ENCODE peak calls at places on chromosome 19, in four cellular contexts. One of them, this sample, is unnamed.

GRCh38 chr19:18896421-18896841 is 473 bp upstream of the CERS1 start:
- DNase-seq in sigmoid colon: no peak
- DNase-seq in SJSA1: no peak
- DNase-seq in cardiac fibroblast: no peak
- DNase-seq in this sample: no peak

GRCh38 chr19:16896098-16896912 is 7.5 kb downstream of the F2RL3 start:
- DNase-seq in cardiac fibroblast: no peak
- DNase-seq in sigmoid colon: no peak
- DNase-seq in SJSA1: peak; percentile 35
- DNase-seq in this sample: no peak

GRCh38 chr19:18384775-18385174 is 1.2 kb upstream of the GDF15 start:
- DNase-seq in SJSA1: no peak
- DNase-seq in cardiac fibroblast: no peak
- DNase-seq in sigmoid colon: no peak
- DNase-seq in this sample: no peak

GRCh38 chr19:33772858-33773180 is 23.9 kb upstream of the KCTD15 start:
- DNase-seq in SJSA1: no peak
- DNase-seq in cardiac fibroblast: no peak
- DNase-seq in sigmoid colon: no peak
- DNase-seq in this sample: no peak

GRCh38 chr19:20999731-21000352 is 20.6 kb upstream of the ZNF430 start:
- DNase-seq in SJSA1: peak; percentile 15
- DNase-seq in sigmoid colon: peak; percentile 91
- DNase-seq in cardiac fibroblast: peak; percentile 83
- DNase-seq in this sample: peak; percentile 66

GRCh38 chr19:38304866-38305429 is 897 bp downstream of the C19orf33 start:
- DNase-seq in SJSA1: no peak
- DNase-seq in cardiac fibroblast: peak; percentile 59
- DNase-seq in sigmoid colon: no peak
- DNase-seq in this sample: no peak

GRCh38 chr19:14361824-14362223 is 19.4 kb upstream of the ADGRE5 start:
- DNase-seq in cardiac fibroblast: peak; percentile 65
- DNase-seq in SJSA1: peak; percentile 32
- DNase-seq in sigmoid colon: no peak
- DNase-seq in this sample: peak; percentile 48

GRCh38 chr19:53977991-53978731 is 13.3 kb upstream of the CACNG6 start:
- DNase-seq in SJSA1: peak; percentile 57
- DNase-seq in sigmoid colon: no peak
- DNase-seq in cardiac fibroblast: peak; percentile 97
- DNase-seq in this sample: peak; percentile 98

GRCh38 chr19:49196527-49197240 is 39.1 kb downstream of the TRPM4 start:
- DNase-seq in cardiac fibroblast: no peak
- DNase-seq in SJSA1: no peak
- DNase-seq in sigmoid colon: peak; percentile 70
- DNase-seq in this sample: no peak

GRCh38 chr19:35901854-35902661 is at the start of gene HCST:
- DNase-seq in SJSA1: no peak
- DNase-seq in sigmoid colon: no peak
- DNase-seq in cardiac fibroblast: no peak
- DNase-seq in this sample: peak; percentile 65

GRCh38 chr19:16876904-16877361 is 11.9 kb upstream of the F2RL3 start:
- DNase-seq in SJSA1: no peak
- DNase-seq in sigmoid colon: no peak
- DNase-seq in cardiac fibroblast: peak; percentile 9
- DNase-seq in this sample: no peak

GRCh38 chr19:50724522-50725217 is 1.5 kb downstream of the CLEC11A start:
- DNase-seq in cardiac fibroblast: peak; percentile 100
- DNase-seq in sigmoid colon: peak; percentile 100
- DNase-seq in SJSA1: peak; percentile 46
- DNase-seq in this sample: peak; percentile 99

GRCh38 chr19:5893907-5894703 is 9.5 kb downstream of the NDUFA11 start:
- DNase-seq in SJSA1: no peak
- DNase-seq in sigmoid colon: no peak
- DNase-seq in cardiac fibroblast: no peak
- DNase-seq in this sample: no peak

GRCh38 chr19:13262450-13262849 is 112.2 kb downstream of the IER2 start:
- DNase-seq in cardiac fibroblast: peak; percentile 71
- DNase-seq in SJSA1: peak; percentile 39
- DNase-seq in sigmoid colon: no peak
- DNase-seq in this sample: peak; percentile 74

GRCh38 chr19:49453757-49454248 is 778 bp downstream of the ALDH16A1 start:
- DNase-seq in sigmoid colon: no peak
- DNase-seq in cardiac fibroblast: no peak
- DNase-seq in SJSA1: no peak
- DNase-seq in this sample: no peak

GRCh38 chr19:31352296-31352781 is 3.1 kb upstream of the TSHZ3 start:
- DNase-seq in cardiac fibroblast: no peak
- DNase-seq in SJSA1: no peak
- DNase-seq in sigmoid colon: no peak
- DNase-seq in this sample: no peak

GRCh38 chr19:18736415-18737336 is 53.2 kb downstream of the CRTC1 start:
- DNase-seq in sigmoid colon: no peak
- DNase-seq in cardiac fibroblast: no peak
- DNase-seq in SJSA1: no peak
- DNase-seq in this sample: no peak

GRCh38 chr19:30662211-30662861 is 290.2 kb downstream of the ZNF536 start:
- DNase-seq in cardiac fibroblast: no peak
- DNase-seq in sigmoid colon: no peak
- DNase-seq in SJSA1: peak; percentile 69
- DNase-seq in this sample: no peak

GRCh38 chr19:49441210-49441959 is at the start of gene SLC17A7:
- DNase-seq in sigmoid colon: peak; percentile 86
- DNase-seq in cardiac fibroblast: no peak
- DNase-seq in SJSA1: no peak
- DNase-seq in this sample: no peak

GRCh38 chr19:47613165-47614146 is 4.5 kb downstream of the BICRA start:
- DNase-seq in SJSA1: peak; percentile 89
- DNase-seq in cardiac fibroblast: peak; percentile 84
- DNase-seq in sigmoid colon: peak; percentile 74
- DNase-seq in this sample: peak; percentile 83

GRCh38 chr19:29273000-29273691 is 60.2 kb upstream of the UQCRFS1 start:
- DNase-seq in cardiac fibroblast: no peak
- DNase-seq in SJSA1: no peak
- DNase-seq in sigmoid colon: peak; percentile 17
- DNase-seq in this sample: no peak

GRCh38 chr19:47107953-47108746 is 5.4 kb downstream of the ZC3H4 start:
- DNase-seq in sigmoid colon: no peak
- DNase-seq in cardiac fibroblast: peak; percentile 45
- DNase-seq in SJSA1: peak; percentile 22
- DNase-seq in this sample: peak; percentile 43

GRCh38 chr19:18783958-18784785 is 6.9 kb downstream of the COMP start:
- DNase-seq in SJSA1: no peak
- DNase-seq in cardiac fibroblast: no peak
- DNase-seq in sigmoid colon: no peak
- DNase-seq in this sample: no peak

GRCh38 chr19:15159251-15159650 is 41.5 kb downstream of the NOTCH3 start:
- DNase-seq in sigmoid colon: no peak
- DNase-seq in cardiac fibroblast: peak; percentile 15
- DNase-seq in SJSA1: no peak
- DNase-seq in this sample: no peak

GRCh38 chr19:31974941-31975340 is 370.5 kb upstream of the ZNF507 start:
- DNase-seq in sigmoid colon: no peak
- DNase-seq in SJSA1: no peak
- DNase-seq in cardiac fibroblast: no peak
- DNase-seq in this sample: no peak

GRCh38 chr19:33622809-33623511 is 1.2 kb downstream of the CHST8 start:
- DNase-seq in SJSA1: no peak
- DNase-seq in sigmoid colon: no peak
- DNase-seq in cardiac fibroblast: no peak
- DNase-seq in this sample: no peak

GRCh38 chr19:22526661-22527272 is 104.6 kb upstream of the ZNF98 start:
- DNase-seq in sigmoid colon: no peak
- DNase-seq in SJSA1: no peak
- DNase-seq in cardiac fibroblast: no peak
- DNase-seq in this sample: no peak

DNA sequence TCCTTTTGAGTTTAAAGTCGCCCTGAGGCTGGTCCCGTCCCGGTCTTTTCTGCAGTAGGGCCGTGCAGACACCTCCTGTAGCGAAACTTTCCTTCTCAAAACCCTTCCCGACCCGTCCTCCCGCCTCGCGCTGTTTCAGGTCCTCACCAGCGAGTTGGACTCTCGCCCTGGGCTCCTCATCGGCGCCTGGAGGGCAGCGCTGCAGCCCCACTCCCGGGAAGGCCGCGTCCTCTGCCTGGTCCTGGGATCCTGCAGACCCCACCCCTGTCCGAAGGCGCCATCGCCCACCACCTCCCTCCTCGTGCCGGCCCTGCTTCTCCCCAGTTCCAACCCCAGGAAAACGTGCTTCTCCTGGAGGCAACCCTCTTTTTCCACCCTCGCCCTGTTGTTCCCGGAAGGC is 15.0 kb downstream of the ZNF701 start:
- DNase-seq in SJSA1: no peak
- DNase-seq in sigmoid colon: no peak
- DNase-seq in cardiac fibroblast: no peak
- DNase-seq in this sample: no peak
- H3K4me3 ChIP-seq in SJSA1: no peak overlapping the region
- H3K4me3 ChIP-seq in sigmoid colon: no peak overlapping the region
- H3K4me3 ChIP-seq in cardiac fibroblast: no peak overlapping the region
- H3K4me3 ChIP-seq in this sample: no peak overlapping the region

GRCh38 chr19:52188822-52189744 is 769 bp upstream of the PPP2R1A start:
- DNase-seq in sigmoid colon: peak; percentile 93
- DNase-seq in SJSA1: no peak
- DNase-seq in cardiac fibroblast: no peak
- DNase-seq in this sample: no peak

GRCh38 chr19:52190679-52191293 is 934 bp downstream of the PPP2R1A start:
- DNase-seq in SJSA1: no peak
- DNase-seq in cardiac fibroblast: peak; percentile 63
- DNase-seq in sigmoid colon: peak; percentile 69
- DNase-seq in this sample: peak; percentile 43

GRCh38 chr19:52191374-52191773 is 1.5 kb downstream of the PPP2R1A start:
- DNase-seq in cardiac fibroblast: no peak
- DNase-seq in sigmoid colon: no peak
- DNase-seq in SJSA1: no peak
- DNase-seq in this sample: no peak

GRCh38 chr19:52189745-52190678 is at the start of gene PPP2R1A:
- DNase-seq in cardiac fibroblast: peak; percentile 100
- DNase-seq in SJSA1: peak; percentile 100
- DNase-seq in sigmoid colon: peak; percentile 100
- DNase-seq in this sample: peak; percentile 100

DNA sequence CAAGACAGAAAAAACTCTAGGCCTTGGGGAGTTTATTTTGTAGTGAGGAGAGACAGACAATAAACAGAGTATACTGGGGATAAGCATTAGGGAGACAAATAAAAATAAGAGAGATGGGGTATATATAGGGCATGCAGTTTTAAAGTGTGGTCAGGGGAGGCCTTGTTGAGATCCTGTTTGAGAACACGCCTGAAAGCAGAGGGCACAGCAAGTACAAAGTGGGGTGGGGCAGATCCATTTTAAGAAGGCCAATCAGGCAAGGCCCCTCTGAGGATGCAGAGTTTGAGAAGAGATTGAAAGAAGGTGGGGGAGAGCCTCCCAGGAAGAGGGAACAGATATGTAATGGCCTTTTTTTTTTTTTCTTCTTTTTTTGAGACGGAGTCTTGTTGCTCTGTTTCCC is 2.1 kb downstream of the PPP2R1A start:
- DNase-seq in cardiac fibroblast: peak; percentile 22
- DNase-seq in sigmoid colon: no peak
- DNase-seq in SJSA1: no peak
- DNase-seq in this sample: no peak
- H3K4me3 ChIP-seq in cardiac fibroblast: no peak overlapping the region
- H3K4me3 ChIP-seq in sigmoid colon: no peak overlapping the region
- H3K4me3 ChIP-seq in SJSA1: no peak overlapping the region
- H3K4me3 ChIP-seq in this sample: peak overlapping the region; percentile 87

GRCh38 chr19:4737955-4738580 is 14.4 kb upstream of the DPP9 start:
- DNase-seq in cardiac fibroblast: no peak
- DNase-seq in SJSA1: no peak
- DNase-seq in sigmoid colon: no peak
- DNase-seq in this sample: no peak

GRCh38 chr19:4733755-4734345 is 10.2 kb upstream of the DPP9 start:
- DNase-seq in SJSA1: no peak
- DNase-seq in sigmoid colon: no peak
- DNase-seq in cardiac fibroblast: no peak
- DNase-seq in this sample: no peak

GRCh38 chr19:4730740-4731171 is 7.1 kb upstream of the DPP9 start:
- DNase-seq in cardiac fibroblast: peak; percentile 23
- DNase-seq in sigmoid colon: no peak
- DNase-seq in SJSA1: no peak
- DNase-seq in this sample: no peak

DNA sequence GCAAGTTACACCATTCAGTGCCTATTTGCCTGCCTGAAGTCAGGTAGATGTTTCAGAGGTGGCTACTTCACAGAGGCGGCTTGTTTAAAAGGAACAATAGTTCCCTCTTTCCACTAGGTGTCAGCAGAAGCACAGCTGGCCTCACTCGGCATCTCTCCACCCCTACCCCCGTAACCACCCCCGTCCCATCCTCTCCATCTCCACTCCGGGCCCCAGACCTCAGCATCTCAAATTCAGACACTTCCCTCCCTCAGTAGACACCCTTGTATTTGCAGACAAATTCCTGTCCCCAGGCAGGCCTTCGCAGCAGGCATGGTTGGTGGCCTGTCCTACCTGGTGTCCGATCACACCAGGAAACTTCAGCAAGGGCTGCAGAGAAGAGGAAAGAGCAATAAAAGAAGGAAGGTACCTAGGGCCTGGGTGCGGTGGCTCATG is 9.1 kb upstream of the DPP9 start:
- DNase-seq in cardiac fibroblast: peak; percentile 75
- DNase-seq in SJSA1: no peak
- DNase-seq in sigmoid colon: peak; percentile 81
- DNase-seq in this sample: peak; percentile 70
- H3K4me3 ChIP-seq in cardiac fibroblast: no peak overlapping the region
- H3K4me3 ChIP-seq in SJSA1: no peak overlapping the region
- H3K4me3 ChIP-seq in sigmoid colon: no peak overlapping the region
- H3K4me3 ChIP-seq in this sample: no peak overlapping the region

GRCh38 chr19:41219924-41220567 is 1.0 kb downstream of the AXL start:
- DNase-seq in sigmoid colon: peak; percentile 83
- DNase-seq in SJSA1: peak; percentile 71
- DNase-seq in cardiac fibroblast: peak; percentile 63
- DNase-seq in this sample: peak; percentile 79
- H3K4me3 ChIP-seq in sigmoid colon: peak overlapping the region; percentile 64
- H3K4me3 ChIP-seq in SJSA1: peak overlapping the region; percentile 59
- H3K4me3 ChIP-seq in cardiac fibroblast: peak overlapping the region; percentile 82
- H3K4me3 ChIP-seq in this sample: peak overlapping the region; percentile 94

GRCh38 chr19:8922591-8922990 is 87.6 kb downstream of the MUC16 start:
- DNase-seq in sigmoid colon: no peak
- DNase-seq in cardiac fibroblast: no peak
- DNase-seq in SJSA1: no peak
- DNase-seq in this sample: no peak

GRCh38 chr19:8926341-8926740 is 83.9 kb downstream of the MUC16 start:
- DNase-seq in sigmoid colon: no peak
- DNase-seq in cardiac fibroblast: no peak
- DNase-seq in SJSA1: no peak
- DNase-seq in this sample: no peak

GRCh38 chr19:8924283-8924682 is 85.9 kb downstream of the MUC16 start:
- DNase-seq in SJSA1: no peak
- DNase-seq in sigmoid colon: no peak
- DNase-seq in cardiac fibroblast: no peak
- DNase-seq in this sample: no peak
- H3K4me3 ChIP-seq in SJSA1: no peak overlapping the region
- H3K4me3 ChIP-seq in sigmoid colon: no peak overlapping the region
- H3K4me3 ChIP-seq in cardiac fibroblast: no peak overlapping the region
- H3K4me3 ChIP-seq in this sample: no peak overlapping the region

GRCh38 chr19:1491849-1492170 is 829 bp downstream of the REEP6 start:
- DNase-seq in sigmoid colon: peak; percentile 64
- DNase-seq in SJSA1: no peak
- DNase-seq in cardiac fibroblast: no peak
- DNase-seq in this sample: no peak
- H3K4me3 ChIP-seq in sigmoid colon: no peak overlapping the region
- H3K4me3 ChIP-seq in SJSA1: no peak overlapping the region
- H3K4me3 ChIP-seq in cardiac fibroblast: peak overlapping the region; percentile 60
- H3K4me3 ChIP-seq in this sample: no peak overlapping the region